ENCODE peak calls at places on chromosomes 11 and 22, in six cellular contexts. One of them, this sample, is unnamed.

GRCh38 chr11:1372660-1373059 is 17.1 kb upstream of the BRSK2 start:
- DNase-seq in ovary: no peak
- DNase-seq in body of pancreas: no peak
- DNase-seq in heart left ventricle: peak; percentile 17
- DNase-seq in A549: no peak
- DNase-seq in IMR-90: no peak
- DNase-seq in this sample: no peak

GRCh38 chr11:17547051-17547577 is at the start of gene OTOG:
- DNase-seq in ovary: no peak
- DNase-seq in IMR-90: no peak
- DNase-seq in body of pancreas: no peak
- DNase-seq in A549: no peak
- DNase-seq in heart left ventricle: no peak
- DNase-seq in this sample: no peak

GRCh38 chr11:63614136-63614664 is at the start of gene PLAAT3:
- DNase-seq in IMR-90: no peak
- DNase-seq in heart left ventricle: peak; percentile 91
- DNase-seq in ovary: peak; percentile 70
- DNase-seq in A549: peak; percentile 54
- DNase-seq in body of pancreas: peak; percentile 74
- DNase-seq in this sample: peak; percentile 89

GRCh38 chr11:66815646-66816045 is 27.6 kb upstream of the RCE1 start:
- DNase-seq in body of pancreas: no peak
- DNase-seq in ovary: no peak
- DNase-seq in A549: no peak
- DNase-seq in heart left ventricle: no peak
- DNase-seq in IMR-90: peak; percentile 43
- DNase-seq in this sample: no peak

GRCh38 chr22:49764151-49764581 is 63.5 kb downstream of the BRD1 start:
- DNase-seq in body of pancreas: no peak
- DNase-seq in A549: no peak
- DNase-seq in IMR-90: no peak
- DNase-seq in ovary: no peak
- DNase-seq in heart left ventricle: peak; percentile 44
- DNase-seq in this sample: no peak

GRCh38 chr22:50732681-50733080 is 5.3 kb upstream of the ACR start:
- DNase-seq in A549: no peak
- DNase-seq in body of pancreas: no peak
- DNase-seq in IMR-90: no peak
- DNase-seq in ovary: no peak
- DNase-seq in heart left ventricle: peak; percentile 43
- DNase-seq in this sample: no peak

GRCh38 chr11:117426297-117426685 is 98.6 kb downstream of the CEP164 start:
- DNase-seq in heart left ventricle: peak; percentile 79
- DNase-seq in A549: peak; percentile 44
- DNase-seq in body of pancreas: peak; percentile 66
- DNase-seq in ovary: peak; percentile 62
- DNase-seq in IMR-90: peak; percentile 30
- DNase-seq in this sample: peak; percentile 52

GRCh38 chr11:133911169-133911568 is 45.6 kb downstream of the IGSF9B start:
- DNase-seq in ovary: no peak
- DNase-seq in A549: no peak
- DNase-seq in heart left ventricle: peak; percentile 7
- DNase-seq in body of pancreas: no peak
- DNase-seq in IMR-90: no peak
- DNase-seq in this sample: no peak

GRCh38 chr11:126335463-126335760 is 20.1 kb upstream of the ST3GAL4 start:
- DNase-seq in A549: no peak
- DNase-seq in ovary: no peak
- DNase-seq in IMR-90: no peak
- DNase-seq in heart left ventricle: peak; percentile 58
- DNase-seq in body of pancreas: no peak
- DNase-seq in this sample: no peak

GRCh38 chr11:108472681-108473080 is 5.4 kb upstream of the C11orf65 start:
- DNase-seq in IMR-90: no peak
- DNase-seq in body of pancreas: no peak
- DNase-seq in A549: no peak
- DNase-seq in ovary: no peak
- DNase-seq in heart left ventricle: no peak
- DNase-seq in this sample: no peak

GRCh38 chr11:130514316-130514715 is 65.9 kb downstream of the ADAMTS15 start:
- DNase-seq in heart left ventricle: no peak
- DNase-seq in A549: no peak
- DNase-seq in ovary: no peak
- DNase-seq in body of pancreas: no peak
- DNase-seq in IMR-90: peak; percentile 77
- DNase-seq in this sample: no peak

GRCh38 chr11:125455851-125456250 is 40.2 kb downstream of the FEZ1 start:
- DNase-seq in body of pancreas: no peak
- DNase-seq in ovary: no peak
- DNase-seq in heart left ventricle: no peak
- DNase-seq in A549: no peak
- DNase-seq in IMR-90: no peak
- DNase-seq in this sample: no peak

GRCh38 chr11:14275081-14275480 is 83.9 kb downstream of the RRAS2 start:
- DNase-seq in IMR-90: peak; percentile 71
- DNase-seq in body of pancreas: no peak
- DNase-seq in ovary: no peak
- DNase-seq in A549: no peak
- DNase-seq in heart left ventricle: no peak
- DNase-seq in this sample: no peak

GRCh38 chr11:22173532-22173931 is 19.4 kb upstream of the ANO5 start:
- DNase-seq in body of pancreas: no peak
- DNase-seq in heart left ventricle: no peak
- DNase-seq in A549: no peak
- DNase-seq in IMR-90: no peak
- DNase-seq in ovary: no peak
- DNase-seq in this sample: no peak

GRCh38 chr11:76455931-76456330 is 11.1 kb downstream of the EMSY start:
- DNase-seq in IMR-90: peak; percentile 65
- DNase-seq in ovary: no peak
- DNase-seq in body of pancreas: no peak
- DNase-seq in A549: no peak
- DNase-seq in heart left ventricle: no peak
- DNase-seq in this sample: no peak

GRCh38 chr22:44451016-44451415 is 47.0 kb downstream of the RTL6 start:
- DNase-seq in heart left ventricle: no peak
- DNase-seq in IMR-90: no peak
- DNase-seq in A549: no peak
- DNase-seq in body of pancreas: no peak
- DNase-seq in ovary: no peak
- DNase-seq in this sample: no peak

GRCh38 chr11:17734418-17734911 is at the start of gene KCNC1:
- DNase-seq in body of pancreas: peak; percentile 26
- DNase-seq in A549: peak; percentile 47
- DNase-seq in IMR-90: peak; percentile 34
- DNase-seq in ovary: peak; percentile 12
- DNase-seq in heart left ventricle: no peak
- DNase-seq in this sample: no peak

GRCh38 chr22:35837328-35837727 is 119.7 kb downstream of the APOL5 start:
- DNase-seq in ovary: no peak
- DNase-seq in body of pancreas: no peak
- DNase-seq in heart left ventricle: no peak
- DNase-seq in A549: no peak
- DNase-seq in IMR-90: no peak
- DNase-seq in this sample: no peak
- H3K4me3 ChIP-seq in ovary: no peak overlapping the region
- H3K4me3 ChIP-seq in body of pancreas: no peak overlapping the region
- H3K4me3 ChIP-seq in heart left ventricle: no peak overlapping the region
- H3K4me3 ChIP-seq in A549: peak overlapping the region; percentile 52
- H3K4me3 ChIP-seq in IMR-90: no peak overlapping the region
- H3K4me3 ChIP-seq in this sample: peak overlapping the region; percentile 35

GRCh38 chr22:25510926-25511325 is 53.5 kb upstream of the GRK3 start:
- DNase-seq in body of pancreas: no peak
- DNase-seq in ovary: no peak
- DNase-seq in IMR-90: no peak
- DNase-seq in heart left ventricle: no peak
- DNase-seq in A549: no peak
- DNase-seq in this sample: no peak

GRCh38 chr22:25508761-25509321 is 55.6 kb upstream of the GRK3 start:
- DNase-seq in body of pancreas: no peak
- DNase-seq in IMR-90: no peak
- DNase-seq in ovary: no peak
- DNase-seq in heart left ventricle: no peak
- DNase-seq in A549: no peak
- DNase-seq in this sample: no peak

GRCh38 chr22:25514436-25514835 is 50.0 kb upstream of the GRK3 start:
- DNase-seq in A549: no peak
- DNase-seq in heart left ventricle: no peak
- DNase-seq in ovary: no peak
- DNase-seq in IMR-90: peak; percentile 54
- DNase-seq in body of pancreas: no peak
- DNase-seq in this sample: no peak

GRCh38 chr22:25509391-25509791 is 55.1 kb upstream of the GRK3 start:
- DNase-seq in ovary: peak; percentile 17
- DNase-seq in heart left ventricle: no peak
- DNase-seq in body of pancreas: peak; percentile 31
- DNase-seq in IMR-90: peak; percentile 44
- DNase-seq in A549: no peak
- DNase-seq in this sample: no peak

DNA sequence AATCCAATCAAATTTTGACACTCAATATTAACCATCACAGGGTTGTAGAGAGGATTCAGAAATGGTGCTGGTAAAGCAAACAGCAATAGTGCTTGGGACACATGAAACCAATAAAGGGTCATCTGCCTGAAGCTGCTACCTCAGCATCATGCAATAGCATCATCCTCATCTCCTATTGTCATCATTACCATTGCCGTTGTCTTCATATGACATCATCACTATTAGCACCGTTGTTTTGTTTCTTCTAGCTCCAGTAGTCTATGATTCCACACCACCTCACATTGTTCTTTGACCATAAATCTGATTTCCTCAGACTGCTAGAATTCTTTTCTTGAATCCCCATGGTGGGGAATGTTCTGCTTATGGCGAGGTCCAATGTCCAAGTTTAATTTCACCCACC is 52.8 kb upstream of the GRK3 start:
- DNase-seq in IMR-90: no peak
- DNase-seq in A549: no peak
- DNase-seq in heart left ventricle: no peak
- DNase-seq in ovary: no peak
- DNase-seq in body of pancreas: no peak
- DNase-seq in this sample: no peak
- TF ChIP-seq POLR2A in IMR-90: no peak
- TF ChIP-seq POLR2A in A549: no peak
- TF ChIP-seq POLR2A in heart left ventricle: no peak
- TF ChIP-seq POLR2A in ovary: no peak
- TF ChIP-seq POLR2A in body of pancreas: no peak
- TF ChIP-seq POLR2A in this sample: no peak

GRCh38 chr11:12727556-12728070 is 53.4 kb downstream of the TEAD1 start:
- DNase-seq in heart left ventricle: no peak
- DNase-seq in IMR-90: peak; percentile 76
- DNase-seq in ovary: no peak
- DNase-seq in A549: no peak
- DNase-seq in body of pancreas: no peak
- DNase-seq in this sample: no peak
- H3K4me1 ChIP-seq in heart left ventricle: peaks cover 65% of the 10 kb centered on the region
- H3K4me1 ChIP-seq in IMR-90: peaks cover 50% of the 10 kb centered on the region
- H3K4me1 ChIP-seq in ovary: peaks cover 14% of the 10 kb centered on the region
- H3K4me1 ChIP-seq in A549: peaks cover 96% of the 10 kb centered on the region
- H3K4me1 ChIP-seq in body of pancreas: peaks cover 40% of the 10 kb centered on the region
- H3K4me1 ChIP-seq in this sample: no peaks in the 10 kb centered on the region

DNA sequence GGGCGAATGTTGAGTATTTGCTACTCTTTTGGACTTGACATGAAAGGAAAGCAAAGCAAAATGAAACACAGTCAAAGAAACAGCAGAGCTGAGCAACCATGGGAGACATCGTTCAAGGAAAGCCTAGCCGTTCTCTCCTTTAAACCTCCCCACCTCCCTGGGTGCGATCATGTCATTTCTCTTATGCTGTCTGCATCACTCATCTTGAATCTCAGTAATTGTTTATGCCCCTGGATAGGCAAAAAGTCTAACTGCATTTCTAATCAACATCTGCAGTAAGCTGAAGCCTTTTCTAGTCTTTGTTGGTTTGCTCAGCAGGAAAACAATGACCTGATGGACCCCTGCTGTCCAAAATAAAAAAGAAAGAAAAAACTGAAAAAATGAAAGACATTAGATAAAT is 107.0 kb downstream of the MSANTD4 start:
- DNase-seq in body of pancreas: no peak
- DNase-seq in A549: no peak
- DNase-seq in heart left ventricle: no peak
- DNase-seq in IMR-90: no peak
- DNase-seq in ovary: no peak
- DNase-seq in this sample: no peak
- H3K4me3 ChIP-seq in body of pancreas: no peak overlapping the region
- H3K4me3 ChIP-seq in A549: no peak overlapping the region
- H3K4me3 ChIP-seq in heart left ventricle: no peak overlapping the region
- H3K4me3 ChIP-seq in IMR-90: no peak overlapping the region
- H3K4me3 ChIP-seq in ovary: no peak overlapping the region
- H3K4me3 ChIP-seq in this sample: no peak overlapping the region

GRCh38 chr22:26515938-26516337 is 3.7 kb upstream of the TFIP11 start:
- DNase-seq in IMR-90: no peak
- DNase-seq in ovary: no peak
- DNase-seq in A549: no peak
- DNase-seq in heart left ventricle: no peak
- DNase-seq in body of pancreas: no peak
- DNase-seq in this sample: no peak

GRCh38 chr22:26513852-26514251 is 1.6 kb upstream of the TFIP11 start:
- DNase-seq in ovary: no peak
- DNase-seq in body of pancreas: no peak
- DNase-seq in heart left ventricle: no peak
- DNase-seq in IMR-90: no peak
- DNase-seq in A549: no peak
- DNase-seq in this sample: no peak

GRCh38 chr22:26514419-26515161 is 2.3 kb upstream of the TFIP11 start:
- DNase-seq in body of pancreas: no peak
- DNase-seq in ovary: no peak
- DNase-seq in IMR-90: no peak
- DNase-seq in heart left ventricle: no peak
- DNase-seq in A549: no peak
- DNase-seq in this sample: no peak

GRCh38 chr22:26508148-26508547 is 4.1 kb downstream of the TFIP11 start:
- DNase-seq in body of pancreas: no peak
- DNase-seq in A549: no peak
- DNase-seq in heart left ventricle: no peak
- DNase-seq in IMR-90: no peak
- DNase-seq in ovary: no peak
- DNase-seq in this sample: no peak

DNA sequence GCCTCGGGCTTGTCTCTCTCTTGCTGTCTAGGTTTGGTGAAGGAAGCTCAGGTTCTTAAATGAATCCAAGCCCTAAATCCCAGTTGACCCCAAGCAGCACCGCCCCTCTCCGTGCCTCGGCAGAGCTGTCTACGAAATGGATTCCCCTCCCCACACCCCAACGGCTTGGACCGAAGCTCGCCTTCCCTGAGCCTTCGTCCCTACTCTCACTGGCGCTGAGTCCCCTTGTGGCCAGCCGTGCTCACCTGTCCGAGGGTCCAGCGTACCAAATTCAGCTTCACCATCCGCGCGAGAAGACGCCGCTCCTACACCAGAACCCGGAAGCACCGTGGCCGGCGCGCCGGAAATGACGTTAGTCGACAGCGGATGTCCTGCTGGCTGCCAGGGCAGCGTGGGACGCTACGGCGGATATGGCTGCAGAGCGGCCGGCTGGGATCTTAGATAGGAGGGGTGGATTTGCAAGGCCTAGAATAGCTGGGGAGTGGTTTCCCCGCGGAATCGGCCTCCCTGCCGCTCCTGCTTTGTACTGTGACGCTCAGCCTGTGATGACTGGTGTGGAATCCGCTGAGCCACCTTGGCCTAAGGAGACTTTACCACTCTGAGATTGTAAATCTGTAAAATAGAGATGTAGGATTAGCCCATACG is at the start of gene TFIP11:
- DNase-seq in body of pancreas: peak; percentile 94
- DNase-seq in heart left ventricle: peak; percentile 98
- DNase-seq in A549: peak; percentile 89
- DNase-seq in ovary: peak; percentile 88
- DNase-seq in IMR-90: peak; percentile 90
- DNase-seq in this sample: peak; percentile 96
- TF ChIP-seq POLR2A in body of pancreas: peak; percentile 27
- TF ChIP-seq POLR2A in heart left ventricle: peak; percentile 70
- TF ChIP-seq POLR2A in A549: peak; percentile 76
- TF ChIP-seq POLR2A in ovary: peak; percentile 63
- TF ChIP-seq POLR2A in IMR-90: peak; percentile 68
- TF ChIP-seq POLR2A in this sample: peak; percentile 55